ENCODE peak calls at places on chromosome 11, in eight cellular contexts. W, H, X, A, J, S, B and Y are unnamed samples.

GRCh38 chr11:75072582-75072981 is 24.1 kb downstream of the OR2AT4 start:
- DNase-seq in W (no peak), X (no peak), H (no peak), J (no peak), B (no peak), S (no peak), A (no peak), Y (no peak)

GRCh38 chr11:1234771-1235614 is 12.1 kb downstream of the MUC5B start:
- DNase-seq in B (no peak), J (no peak), X (no peak), A (no peak), H (no peak), S (no peak), W (no peak), Y (peak; percentile 42)

GRCh38 chr11:116145187-116145865 is 627.5 kb downstream of the BUD13 start:
- DNase-seq in X (no peak), W (no peak), H (no peak), B (peak; percentile 5), S (no peak), A (no peak), J (no peak), Y (no peak)

GRCh38 chr11:72643547-72643946 is 30.7 kb downstream of the PDE2A start:
- DNase-seq in X (no peak), J (no peak), H (no peak), A (no peak), B (no peak), W (peak; percentile 15), S (no peak), Y (peak; percentile 58)

GRCh38 chr11:63239254-63239653 is 4.1 kb downstream of the SLC22A25 start:
- DNase-seq in B (no peak), A (no peak), X (no peak), W (no peak), J (no peak), H (no peak), S (no peak), Y (no peak)

GRCh38 chr11:114058871-114059277 is 637 bp upstream of the ZBTB16 start:
- DNase-seq in W (peak; percentile 44), X (peak; percentile 38), H (no peak), S (no peak), B (no peak), A (no peak), J (no peak), Y (no peak)

GRCh38 chr11:48107188-48107704 is 109.4 kb upstream of the OR4B1 start:
- DNase-seq in X (no peak), H (no peak), J (no peak), A (peak; percentile 13), S (no peak), B (peak; percentile 75), W (no peak), Y (peak; percentile 81)

GRCh38 chr11:71251159-71251721 is 1.1 kb downstream of the SHANK2 start:
- DNase-seq in W (peak; percentile 11), J (no peak), X (no peak), B (no peak), H (no peak), A (no peak), S (no peak), Y (no peak)

GRCh38 chr11:79809487-79809886 is 368.7 kb upstream of the TENM4 start:
- DNase-seq in A (no peak), J (no peak), B (no peak), X (no peak), H (no peak), S (no peak), W (no peak), Y (no peak)

GRCh38 chr11:123480290-123480815 is 50.3 kb downstream of the GRAMD1B start:
- DNase-seq in B (no peak), W (no peak), X (no peak), S (no peak), H (no peak), J (no peak), A (no peak), Y (no peak)

GRCh38 chr11:27497284-27497866 is 9.2 kb downstream of the LIN7C start:
- DNase-seq in X (no peak), B (peak; percentile 66), J (no peak), W (peak; percentile 50), H (no peak), S (no peak), A (no peak), Y (no peak)

GRCh38 chr11:13269775-13270174 is 7.8 kb upstream of the BMAL1 start:
- DNase-seq in A (no peak), S (no peak), H (no peak), W (no peak), X (no peak), J (no peak), B (no peak), Y (no peak)

GRCh38 chr11:72743321-72744221 is 8.6 kb downstream of the ARAP1 start:
- DNase-seq in J (no peak), A (no peak), H (no peak), X (no peak), W (no peak), B (peak; percentile 95), S (no peak), Y (peak; percentile 86)

GRCh38 chr11:5275369-5276110 is 5.8 kb upstream of the HBE1 start:
- DNase-seq in J (no peak), X (no peak), S (no peak), H (no peak), B (no peak), A (no peak), W (peak; percentile 9), Y (no peak)

GRCh38 chr11:12377106-12377823 is at the start of gene PARVA:
- DNase-seq in W (peak; percentile 93), J (peak; percentile 53), S (no peak), A (no peak), H (peak; percentile 60), B (no peak), X (peak; percentile 36), Y (no peak)